ENCODE peak calls at places on chromosomes 13 and 19, in nine cellular contexts. M, Y, O, V, C, D, S, G and J are unnamed samples. For H3K9me3, the result is how much of the 10 kb centered on the place peaks cover.

GRCh38 chr19:32471095-32471494 is 65.5 kb downstream of the DPY19L3 start:
- DNase-seq in M (no peak), Y (peak), O (no peak), V (no peak), C (no peak), D (no peak), S (no peak), G (no peak), J (no peak)

GRCh38 chr19:54923276-54923675 is 17.3 kb downstream of the NCR1 start:
- DNase-seq in M (no peak), Y (no peak), O (no peak), V (no peak), C (no peak), D (no peak), S (no peak), G (no peak), J (no peak)

GRCh38 chr19:1282588-1283206 is 3.0 kb upstream of the EFNA2 start:
- DNase-seq in M (no peak), Y (no peak), O (peak), V (no peak), C (no peak), D (no peak), S (no peak), G (no peak), J (no peak)

GRCh38 chr13:111474136-111475002 is 153.9 kb downstream of the TEX29 start:
- DNase-seq in M (peak), Y (no peak), O (no peak), V (no peak), C (no peak), D (no peak), S (peak), G (peak), J (no peak)

GRCh38 chr19:5024282-5024681 is 55.4 kb downstream of the KDM4B start:
- DNase-seq in M (no peak), Y (peak), O (no peak), V (no peak), C (no peak), D (no peak), S (no peak), G (no peak), J (no peak)

GRCh38 chr13:110907301-110907700 is 7.6 kb downstream of the ANKRD10 start:
- DNase-seq in M (no peak), Y (no peak), O (no peak), V (no peak), C (no peak), D (no peak), S (no peak), G (no peak), J (no peak)

GRCh38 chr19:40254714-40255418 is 28.4 kb upstream of the CCNP start:
- DNase-seq in M (no peak), Y (no peak), O (no peak), V (no peak), C (no peak), D (no peak), S (no peak), G (no peak), J (no peak)

GRCh38 chr19:12840091-12841079 is 2.1 kb downstream of the MAST1 start:
- DNase-seq in M (peak), Y (peak), O (peak), V (no peak), C (peak), D (peak), S (peak), G (peak), J (no peak)

GRCh38 chr13:113766035-113766800 is 7.2 kb downstream of the TMEM255B start:
- DNase-seq in M (no peak), Y (peak), O (no peak), V (no peak), C (no peak), D (no peak), S (no peak), G (no peak), J (no peak)

GRCh38 chr13:114288157-114288591 is 6.8 kb downstream of the UPF3A start:
- DNase-seq in M (no peak), Y (no peak), O (no peak), V (no peak), C (peak), D (no peak), S (no peak), G (no peak), J (no peak)

GRCh38 chr13:66210677-66211076 is 1019.5 kb downstream of the PCDH9 start:
- DNase-seq in M (peak), Y (no peak), O (no peak), V (no peak), C (no peak), D (no peak), S (no peak), G (peak), J (no peak)

GRCh38 chr19:1806184-1807029 is 5.7 kb downstream of the ATP8B3 start:
- DNase-seq in M (no peak), Y (peak), O (peak), V (no peak), C (peak), D (no peak), S (no peak), G (no peak), J (no peak)

GRCh38 chr19:33639034-33639681 is 17.4 kb downstream of the CHST8 start:
- DNase-seq in M (no peak), Y (no peak), O (no peak), V (no peak), C (peak), D (peak), S (no peak), G (no peak), J (no peak)

GRCh38 chr13:114118763-114119123 is 13.7 kb downstream of the RASA3 start:
- DNase-seq in M (peak), Y (peak), O (peak), V (no peak), C (no peak), D (no peak), S (no peak), G (peak), J (no peak)

GRCh38 chr19:49361438-49362047 is 673 bp downstream of the TEAD2 start:
- DNase-seq in M (peak), Y (peak), O (peak), V (peak), C (peak), D (peak), S (peak), G (peak), J (no peak)

GRCh38 chr19:55704494-55705245 is 29.6 kb downstream of the EPN1 start:
- DNase-seq in M (no peak), Y (no peak), O (no peak), V (no peak), C (no peak), D (no peak), S (peak), G (no peak), J (no peak)

GRCh38 chr19:40466219-40467006 is at the start of gene SPTBN4:
- DNase-seq in M (no peak), Y (peak), O (peak), V (peak), C (peak), D (peak), S (no peak), G (no peak), J (no peak)

GRCh38 chr13:52925221-52925620 is 76.8 kb upstream of the PCDH8 start:
- DNase-seq in M (no peak), Y (peak), O (no peak), V (no peak), C (no peak), D (no peak), S (no peak), G (no peak), J (no peak)

GRCh38 chr13:41465215-41465907 is 8.0 kb downstream of the RGCC start:
- DNase-seq in M (peak), Y (peak), O (peak), V (peak), C (no peak), D (no peak), S (peak), G (peak), J (peak)

GRCh38 chr19:9073806-9074205 is 13.1 kb upstream of the OR1M1 start:
- DNase-seq in M (no peak), Y (no peak), O (no peak), V (no peak), C (no peak), D (no peak), S (no peak), G (no peak), J (no peak)

GRCh38 chr13:80363890-80364503 is 23.1 kb upstream of the SPRY2 start:
- DNase-seq in M (peak), Y (no peak), O (no peak), V (no peak), C (no peak), D (no peak), S (peak), G (peak), J (no peak)

GRCh38 chr19:23904406-23904805 is 10.3 kb upstream of the ZNF726 start:
- DNase-seq in M (no peak), Y (no peak), O (no peak), V (no peak), C (no peak), D (no peak), S (no peak), G (no peak), J (no peak)

GRCh38 chr19:23906835-23907234 is 7.9 kb upstream of the ZNF726 start:
- DNase-seq in M (no peak), Y (no peak), O (no peak), V (no peak), C (no peak), D (no peak), S (no peak), G (no peak), J (no peak)

GRCh38 chr19:23905771-23906170 is 8.9 kb upstream of the ZNF726 start:
- DNase-seq in M (no peak), Y (no peak), O (no peak), V (no peak), C (no peak), D (no peak), S (no peak), G (no peak), J (no peak)

GRCh38 chr19:23909222-23909621 is 5.5 kb upstream of the ZNF726 start:
- DNase-seq in M (no peak), Y (no peak), O (no peak), V (no peak), C (no peak), D (no peak), S (no peak), G (no peak), J (no peak)

GRCh38 chr19:23908165-23908564 is 6.5 kb upstream of the ZNF726 start:
- DNase-seq in M (no peak), Y (no peak), O (no peak), V (no peak), C (no peak), D (no peak), S (no peak), G (no peak), J (no peak)
- H3K9me3 ChIP-seq in M (under half), Y (under half), O (under half), V (under half), C (under half), D (under half), S (under half), G (under half), J (under half)

DNA sequence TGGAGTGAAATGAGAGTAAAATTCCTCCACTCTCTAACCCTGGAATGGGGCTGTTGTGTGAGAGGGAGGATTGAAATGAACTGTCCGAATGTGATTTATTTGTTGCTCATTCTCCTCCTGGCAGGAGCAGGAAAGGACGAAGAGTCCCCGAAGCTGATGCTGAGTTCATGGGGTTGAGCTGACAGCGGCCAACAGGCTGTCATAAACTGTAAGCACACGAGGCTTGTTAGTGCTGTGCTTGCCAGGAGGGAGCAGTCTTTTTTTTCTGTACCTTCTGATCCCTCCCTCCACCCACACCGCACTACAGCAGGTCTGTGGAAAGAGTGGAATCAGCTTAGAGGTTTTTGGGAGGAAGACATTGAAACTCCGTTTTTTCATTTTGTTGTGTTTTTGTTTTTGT is 33.0 kb upstream of the ZNF331 start:
- DNase-seq in M (no peak), Y (no peak), O (no peak), V (peak), C (no peak), D (no peak), S (no peak), G (no peak), J (no peak)
- H3K9me3 ChIP-seq in M (under half), Y (under half), O (under half), V (under half), C (under half), D (under half), S (under half), G (under half), J (under half)

GRCh38 chr19:22523940-22524339 is 101.8 kb upstream of the ZNF98 start:
- DNase-seq in M (no peak), Y (no peak), O (no peak), V (no peak), C (no peak), D (no peak), S (no peak), G (no peak), J (no peak)
- H3K9me3 ChIP-seq in M (under half), Y (under half), O (half or more), V (under half), C (under half), D (under half), S (under half), G (under half), J (under half)

DNA sequence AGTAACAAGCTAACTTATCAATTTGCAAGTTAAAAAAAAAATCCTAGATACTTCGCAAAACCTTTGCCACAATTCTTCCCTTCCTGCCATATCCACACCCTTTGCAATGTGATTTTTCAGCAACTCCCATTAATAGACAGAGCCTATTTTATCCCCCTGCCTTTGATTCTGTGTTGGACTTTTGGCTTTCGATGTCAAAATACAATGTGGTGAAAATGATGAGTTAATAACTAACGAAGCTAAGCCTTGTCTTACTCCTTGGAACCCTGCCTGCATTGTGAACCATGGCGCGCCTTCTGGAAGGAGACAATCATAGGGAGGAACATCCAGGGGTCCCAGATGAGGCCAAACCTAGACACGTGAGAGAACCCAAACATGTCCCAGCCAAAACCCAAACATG is 6.4 kb downstream of the CYP4F2 start:
- DNase-seq in M (no peak), Y (no peak), O (no peak), V (no peak), C (no peak), D (no peak), S (no peak), G (no peak), J (no peak)
- H3K9me3 ChIP-seq in M (under half), Y (under half), O (under half), V (under half), C (under half), D (under half), S (under half), G (under half), J (under half)

GRCh38 chr19:58097783-58098681 is at the start of gene ZSCAN18:
- DNase-seq in M (peak), Y (peak), O (peak), V (peak), C (peak), D (peak), S (no peak), G (peak), J (peak)

GRCh38 chr19:58096884-58097283 is 1.1 kb downstream of the ZSCAN18 start:
- DNase-seq in M (no peak), Y (no peak), O (no peak), V (no peak), C (no peak), D (no peak), S (no peak), G (no peak), J (no peak)

GRCh38 chr19:58095328-58095727 is 2.7 kb downstream of the ZSCAN18 start:
- DNase-seq in M (no peak), Y (no peak), O (no peak), V (no peak), C (no peak), D (no peak), S (no peak), G (no peak), J (no peak)

GRCh38 chr19:58098682-58098998 is 609 bp upstream of the ZSCAN18 start:
- DNase-seq in M (no peak), Y (no peak), O (no peak), V (no peak), C (no peak), D (no peak), S (no peak), G (no peak), J (no peak)

DNA sequence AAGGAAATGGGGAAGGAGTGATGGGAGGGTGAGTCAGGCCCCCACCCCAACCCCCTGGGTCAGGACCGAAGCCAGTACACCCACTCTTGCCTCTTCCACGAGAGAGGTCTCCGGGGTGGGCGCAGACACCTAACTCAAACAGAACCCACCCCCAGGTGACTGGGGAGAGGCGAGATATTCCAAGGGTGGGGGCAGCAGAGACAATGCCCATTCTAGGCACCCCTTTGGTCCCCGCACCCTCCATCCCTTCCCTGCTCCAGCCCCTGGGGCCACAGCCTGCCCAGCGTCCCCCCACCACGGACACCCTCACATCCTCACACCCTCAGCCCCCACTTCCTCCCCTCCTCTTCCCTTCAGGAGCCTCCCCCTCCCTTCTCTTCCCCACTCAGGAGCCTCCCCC is 682 bp downstream of the ZSCAN18 start:
- DNase-seq in M (no peak), Y (no peak), O (no peak), V (no peak), C (no peak), D (no peak), S (no peak), G (no peak), J (no peak)
- H3K9me3 ChIP-seq in M (under half), Y (under half), O (under half), V (under half), C (under half), D (under half), S (under half), G (half or more), J (under half)

DNA sequence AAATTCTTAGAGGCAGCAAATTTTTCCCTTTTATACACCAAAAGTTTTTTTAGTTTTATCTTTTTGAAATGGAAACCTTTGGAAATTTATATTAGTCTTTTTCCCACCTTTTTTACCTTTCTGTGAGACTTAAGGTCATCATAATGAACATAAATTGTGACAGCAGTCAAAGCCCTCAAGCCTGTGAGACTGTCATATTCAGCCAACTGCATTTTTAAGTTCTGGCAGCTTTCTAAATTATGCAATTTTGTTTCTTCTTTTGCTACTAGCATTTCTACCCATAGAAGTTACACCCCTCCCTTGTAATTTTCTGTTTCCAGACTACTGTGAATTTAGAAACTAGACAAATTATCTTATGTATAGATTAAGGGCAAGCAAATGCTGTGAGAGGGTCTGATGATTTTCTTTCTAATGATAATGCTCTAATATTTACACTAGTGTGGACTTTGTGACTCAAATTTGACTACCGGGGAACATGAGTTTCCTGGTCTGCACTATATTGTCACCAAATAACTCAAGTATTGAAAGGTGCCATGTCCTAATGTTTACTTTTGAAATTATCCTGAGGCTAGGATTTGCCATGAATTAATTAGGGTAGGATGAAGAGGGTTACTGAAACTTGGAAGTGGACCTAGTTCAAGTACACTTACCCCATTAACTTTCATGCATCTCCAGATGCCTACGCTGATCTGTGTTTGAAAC is 43.7 kb downstream of the FRY start:
- DNase-seq in M (no peak), Y (no peak), O (no peak), V (no peak), C (no peak), D (no peak), S (no peak), G (no peak), J (no peak)
- H3K9me3 ChIP-seq in M (under half), Y (under half), O (under half), V (under half), C (under half), D (under half), S (under half), G (under half), J (under half)

GRCh38 chr13:49996951-49997895 is at the start of gene TRIM13:
- DNase-seq in M (peak), Y (peak), O (peak), V (peak), C (peak), D (peak), S (peak), G (peak), J (peak)
- H3K9me3 ChIP-seq in M (under half), Y (under half), O (under half), V (under half), C (under half), D (under half), S (under half), G (under half), J (under half)